ENCODE peak calls at places on chromosomes 4 and X, in four cellular contexts. Z is left ventricle myocardium inferior, Y is Caki2, I is SHP77. H is an unnamed sample.

GRCh38 chrX:53262189-53262917 is 19.0 kb downstream of the IQSEC2 start:
- DNase-seq in Z (no peak), Y (no peak), I (no peak), H (no peak)

GRCh38 chr4:11743961-11744360 is 315.3 kb upstream of the HS3ST1 start:
- DNase-seq in Z (no peak), Y (no peak), I (no peak), H (peak)

GRCh38 chrX:39856472-39857121 is 241.2 kb downstream of the BCOR start:
- DNase-seq in Z (no peak), Y (no peak), I (no peak), H (peak)

GRCh38 chr4:98601719-98602118 is 56.7 kb downstream of the TSPAN5 start:
- DNase-seq in Z (no peak), Y (peak), I (no peak), H (peak)

GRCh38 chrX:68060506-68061205 is 372.6 kb downstream of the OPHN1 start:
- DNase-seq in Z (no peak), Y (no peak), I (no peak), H (peak)

GRCh38 chrX:64925480-64925879 is 50.8 kb downstream of the ZC4H2 start:
- DNase-seq in Z (no peak), Y (no peak), I (no peak), H (no peak)

GRCh38 chr4:61442936-61443335 is 242.8 kb downstream of the ADGRL3 start:
- DNase-seq in Z (no peak), Y (no peak), I (no peak), H (no peak)

GRCh38 chrX:19625612-19626011 is 110.3 kb upstream of the MAP3K15 start:
- DNase-seq in Z (no peak), Y (peak), I (no peak), H (peak)

GRCh38 chr4:15778191-15778741 is at the start of gene CD38:
- DNase-seq in Z (peak), Y (no peak), I (no peak), H (peak)

GRCh38 chr4:153439831-153440230 is 26.3 kb upstream of the TMEM131L start:
- DNase-seq in Z (no peak), Y (no peak), I (no peak), H (no peak)

GRCh38 chr4:172147702-172148101 is 334.5 kb downstream of the GALNTL6 start:
- DNase-seq in Z (no peak), Y (no peak), I (no peak), H (no peak)

GRCh38 chr4:15368906-15369305 is 58.9 kb upstream of the C1QTNF7 start:
- DNase-seq in Z (no peak), Y (no peak), I (no peak), H (no peak)

GRCh38 chr4:165548702-165549101 is 169.9 kb downstream of the CPE start:
- DNase-seq in Z (no peak), Y (no peak), I (no peak), H (no peak)

GRCh38 chr4:151107063-151107462 is 7.6 kb downstream of the RPS3A start:
- DNase-seq in Z (no peak), Y (no peak), I (no peak), H (no peak)

GRCh38 chrX:149937881-149938426 is 337 bp downstream of the EOLA2 start:
- DNase-seq in Z (peak), Y (no peak), I (no peak), H (no peak)

GRCh38 chr4:74624351-74625151 is 169.8 kb downstream of the BTC start:
- DNase-seq in Z (no peak), Y (peak), I (no peak), H (peak)

GRCh38 chr4:7201351-7202305 is 9.3 kb downstream of the SORCS2 start:
- DNase-seq in Z (no peak), Y (no peak), I (no peak), H (no peak)

GRCh38 chrX:84320023-84320422 is 132.0 kb upstream of the RPS6KA6 start:
- DNase-seq in Z (no peak), Y (no peak), I (no peak), H (no peak)

GRCh38 chrX:72348247-72348979 is 42.7 kb upstream of the CITED1 start:
- DNase-seq in Z (no peak), Y (no peak), I (no peak), H (no peak)

GRCh38 chrX:150587585-150588503 is 19.4 kb downstream of the MTM1 start:
- DNase-seq in Z (no peak), Y (no peak), I (no peak), H (peak)